ENCODE peak calls at places on chromosomes 6 and 20, in five cellular contexts. V, Q, H, O and T are unnamed samples.

GRCh38 chr20:34075647-34076046 is 36.4 kb downstream of the EIF2S2 start:
- DNase-seq in V (no peak), H (no peak), Q (no peak), O (no peak), T (no peak)

GRCh38 chr6:113529191-113529590 is 328.0 kb upstream of the MARCKS start:
- DNase-seq in Q (no peak), H (no peak), O (no peak), V (peak), T (no peak)

GRCh38 chr6:26594730-26595632 is 1.8 kb upstream of the ABT1 start:
- DNase-seq in H (no peak), Q (no peak), O (no peak), V (peak), T (peak)

GRCh38 chr20:19375301-19375885 is 163.0 kb downstream of the SLC24A3 start:
- DNase-seq in H (no peak), Q (no peak), O (no peak), V (no peak), T (no peak)

GRCh38 chr6:166418691-166419143 is 36.0 kb upstream of the MPC1 start:
- DNase-seq in H (no peak), V (no peak), Q (no peak), O (no peak), T (no peak)

GRCh38 chr6:43940393-43941087 is 170.5 kb downstream of the VEGFA start:
- DNase-seq in Q (no peak), O (no peak), V (no peak), H (no peak), T (no peak)

GRCh38 chr6:44667668-44668390 is 280.3 kb downstream of the CDC5L start:
- DNase-seq in O (peak), Q (no peak), V (no peak), H (peak), T (peak)

GRCh38 chr6:125759184-125759902 is 9.9 kb downstream of the HEY2 start:
- DNase-seq in V (no peak), O (no peak), Q (no peak), H (no peak), T (no peak)

GRCh38 chr20:58973866-58974265 is 7.2 kb upstream of the NELFCD start:
- DNase-seq in O (no peak), Q (no peak), H (no peak), V (no peak), T (no peak)

GRCh38 chr6:19898141-19898740 is 61.1 kb downstream of the ID4 start:
- DNase-seq in H (no peak), Q (no peak), V (no peak), O (no peak), T (no peak)

GRCh38 chr6:156808287-156808686 is 31.1 kb downstream of the ARID1B start:
- DNase-seq in O (no peak), V (peak), H (no peak), Q (no peak), T (peak)

GRCh38 chr6:100479180-100480035 is 14.7 kb upstream of the SIM1 start:
- DNase-seq in V (peak), H (no peak), O (no peak), Q (no peak), T (peak)

GRCh38 chr6:101391772-101392560 is 1.5 kb upstream of the GRIK2 start:
- DNase-seq in V (peak), H (no peak), Q (no peak), O (no peak), T (no peak)

GRCh38 chr6:40599580-40599979 is 12.4 kb upstream of the LRFN2 start:
- DNase-seq in V (no peak), Q (no peak), H (peak), O (no peak), T (peak)

GRCh38 chr6:16711551-16712249 is 49.6 kb downstream of the ATXN1 start:
- DNase-seq in O (peak), Q (no peak), H (no peak), V (no peak), T (no peak)

GRCh38 chr20:61964675-61965605 is 100.7 kb downstream of the TAF4 start:
- DNase-seq in H (no peak), O (no peak), Q (no peak), V (no peak), T (no peak)

GRCh38 chr6:24919404-24919892 is 16.3 kb downstream of the RIPOR2 start:
- DNase-seq in H (no peak), O (no peak), Q (no peak), V (no peak), T (no peak)

GRCh38 chr6:124882580-124883393 is 79.5 kb upstream of the RNF217 start:
- DNase-seq in V (peak), O (no peak), Q (no peak), H (no peak), T (peak)

GRCh38 chr6:3421763-3422456 is 34.9 kb downstream of the SLC22A23 start:
- DNase-seq in H (no peak), O (no peak), V (peak), Q (no peak), T (no peak)

GRCh38 chr6:11363881-11364576 is 131.6 kb upstream of the NEDD9 start:
- DNase-seq in O (no peak), Q (no peak), H (no peak), V (no peak), T (no peak)

GRCh38 chr20:40511478-40511877 is 177.6 kb downstream of the MAFB start:
- DNase-seq in O (no peak), Q (peak), H (no peak), V (peak), T (peak)

GRCh38 chr20:50144362-50144761 is 9.2 kb downstream of the PEDS1 start:
- DNase-seq in O (no peak), H (peak), V (peak), Q (peak), T (no peak)

GRCh38 chr6:100343678-100344077 is 121.0 kb downstream of the SIM1 start:
- DNase-seq in O (no peak), V (peak), H (no peak), Q (no peak), T (no peak)

GRCh38 chr6:98832282-98833100 is 1.9 kb upstream of the POU3F2 start:
- DNase-seq in O (no peak), H (no peak), Q (no peak), V (peak), T (peak)

GRCh38 chr20:313948-314347 is 11.4 kb upstream of the SOX12 start:
- DNase-seq in Q (no peak), V (peak), H (no peak), O (no peak), T (no peak)

GRCh38 chr20:11799131-11799800 is 118.4 kb upstream of the BTBD3 start:
- DNase-seq in Q (no peak), O (no peak), V (no peak), H (peak), T (no peak)

GRCh38 chr6:138953451-138953850 is 34.6 kb downstream of the REPS1 start:
- DNase-seq in Q (no peak), H (no peak), V (peak), O (no peak), T (peak)

GRCh38 chr20:6381887-6382286 is 259.1 kb upstream of the FERMT1 start:
- DNase-seq in H (no peak), O (no peak), V (no peak), Q (no peak), T (peak)

GRCh38 chr20:63134201-63134612 is 81.7 kb downstream of the YTHDF1 start:
- DNase-seq in V (no peak), Q (no peak), H (no peak), O (no peak), T (no peak)

GRCh38 chr6:128696651-128697391 is 176.4 kb upstream of the PTPRK start:
- DNase-seq in O (no peak), Q (no peak), H (no peak), V (peak), T (peak)

GRCh38 chr6:31180500-31180899 is 10.0 kb upstream of the POU5F1 start:
- DNase-seq in Q (no peak), O (peak), V (peak), H (no peak), T (no peak)

GRCh38 chr6:17820055-17820454 is 113.3 kb upstream of the NUP153 start:
- DNase-seq in Q (no peak), V (no peak), H (no peak), O (no peak), T (no peak)

GRCh38 chr6:712805-713204 is 19.9 kb upstream of the EXOC2 start:
- DNase-seq in V (no peak), Q (no peak), O (no peak), H (no peak), T (no peak)

GRCh38 chr6:713351-713750 is 20.4 kb upstream of the EXOC2 start:
- DNase-seq in H (no peak), Q (no peak), V (peak), O (no peak), T (no peak)

GRCh38 chr6:714100-714499 is 21.2 kb upstream of the EXOC2 start:
- DNase-seq in H (no peak), O (no peak), Q (no peak), V (no peak), T (no peak)

GRCh38 chr6:710601-711571 is 17.9 kb upstream of the EXOC2 start:
- DNase-seq in Q (no peak), V (peak), H (peak), O (peak), T (peak)

DNA sequence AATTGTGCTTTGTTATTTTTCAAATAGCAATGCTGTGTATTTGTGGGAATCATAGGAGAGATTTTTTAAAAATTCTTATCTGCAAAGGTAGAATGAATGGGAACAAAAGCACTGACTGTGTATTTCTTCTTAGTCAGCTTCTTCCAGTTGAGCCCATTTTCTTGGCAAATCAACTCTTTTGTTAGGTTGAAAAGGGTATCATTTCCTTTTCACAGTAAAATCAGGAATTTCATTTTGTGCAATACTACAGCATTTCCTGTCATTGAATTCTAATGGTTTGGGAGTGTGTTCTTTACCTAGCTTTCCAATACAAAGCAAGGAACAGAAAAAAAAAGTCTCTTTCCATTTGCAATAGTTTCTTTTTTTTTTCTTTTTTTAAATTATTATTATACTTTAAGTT is 19.0 kb upstream of the EXOC2 start:
- DNase-seq in H (no peak), Q (no peak), V (no peak), O (no peak), T (no peak)
- H3K4me3 ChIP-seq in H (no peak), Q (no peak), V (no peak), O (no peak), T (no peak)

DNA sequence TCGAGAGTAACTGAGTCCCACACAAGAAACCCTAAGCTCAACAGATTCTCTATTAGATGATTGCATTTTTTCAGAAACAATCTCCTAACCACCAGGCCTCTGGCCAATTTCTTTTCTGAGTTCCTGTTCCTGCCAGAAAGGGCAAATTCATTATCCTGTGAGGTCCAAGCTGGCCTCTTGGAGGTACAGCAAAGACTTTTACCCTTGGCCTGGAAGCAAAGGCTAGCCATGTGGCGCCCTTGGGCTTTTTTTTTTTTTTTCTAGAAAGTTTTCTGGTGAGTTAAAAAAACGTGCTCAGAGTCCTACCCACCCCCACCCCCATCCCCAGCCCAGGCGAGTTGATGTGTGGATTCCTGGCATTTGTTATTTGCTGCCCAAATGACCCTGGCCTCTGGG is 59.0 kb upstream of the EEF1A1 start:
- DNase-seq in H (peak), Q (peak), V (peak), O (no peak), T (peak)
- H3K4me3 ChIP-seq in H (no peak), Q (no peak), V (peak), O (peak), T (no peak)

GRCh38 chr6:123211777-123212545 is 215.9 kb downstream of the CLVS2 start:
- DNase-seq in V (no peak), Q (no peak), O (no peak), H (no peak), T (no peak)
- H3K4me3 ChIP-seq in V (no peak), Q (no peak), O (no peak), H (no peak), T (no peak)

GRCh38 chr6:106359989-106360409 is 518 bp upstream of the CRYBG1 start:
- DNase-seq in O (no peak), H (no peak), Q (no peak), V (no peak), T (no peak)
- H3K4me3 ChIP-seq in O (no peak), H (peak), Q (no peak), V (peak), T (peak)

DNA sequence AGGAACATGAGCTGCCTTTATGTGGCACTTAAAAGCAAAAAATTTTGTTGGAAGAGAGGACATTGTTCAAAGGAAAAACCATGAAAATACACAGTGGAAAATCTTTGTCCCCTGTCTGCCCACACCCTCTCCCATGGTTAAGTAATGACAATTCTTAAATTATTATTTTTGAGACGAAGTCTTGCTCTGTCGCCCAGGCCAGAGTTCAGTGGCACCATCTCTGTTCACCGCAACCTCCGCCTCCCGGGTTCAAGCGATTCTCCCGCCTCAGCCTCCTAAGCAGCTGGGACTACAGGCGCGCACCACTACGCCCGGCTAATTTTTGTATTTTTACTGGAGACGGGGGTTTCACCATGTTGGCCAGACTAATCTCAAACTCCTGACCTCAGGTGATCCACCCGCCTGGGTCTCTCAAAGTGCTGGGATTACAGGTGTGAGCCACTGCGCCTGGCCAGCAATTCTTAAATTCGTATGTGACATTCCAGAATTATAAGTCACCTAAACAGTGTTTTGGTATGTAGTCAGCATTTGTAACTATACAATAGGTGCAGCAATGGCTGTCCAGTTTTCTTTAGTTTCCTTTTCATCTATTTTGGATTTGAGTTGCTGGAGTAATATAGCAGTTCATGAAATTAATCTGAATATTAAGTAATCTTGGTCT is 636 bp upstream of the SSR1 start:
- DNase-seq in O (peak), H (no peak), Q (no peak), V (no peak), T (no peak)
- H3K4me3 ChIP-seq in O (peak), H (peak), Q (no peak), V (peak), T (peak)

GRCh38 chr20:1388706-1389483 is 4.0 kb downstream of the FKBP1A start:
- DNase-seq in O (no peak), Q (no peak), V (peak), H (no peak), T (no peak)

GRCh38 chr20:1390552-1391403 is 2.1 kb downstream of the FKBP1A start:
- DNase-seq in H (no peak), Q (no peak), O (no peak), V (no peak), T (no peak)

GRCh38 chr20:1388253-1388652 is 4.6 kb downstream of the FKBP1A start:
- DNase-seq in H (no peak), V (no peak), Q (no peak), O (no peak), T (no peak)

GRCh38 chr20:1391640-1392442 is 1.0 kb downstream of the FKBP1A start:
- DNase-seq in H (no peak), O (no peak), Q (no peak), V (no peak), T (peak)

GRCh38 chr20:1389703-1390385 is 3.0 kb downstream of the FKBP1A start:
- DNase-seq in O (no peak), Q (no peak), H (no peak), V (no peak), T (no peak)
- H3K4me3 ChIP-seq in O (peak), Q (no peak), H (peak), V (no peak), T (no peak)

GRCh38 chr6:130365166-130366010 is 429 bp upstream of the TMEM200A start:
- DNase-seq in V (peak), O (peak), H (peak), Q (peak), T (peak)
- H3K4me3 ChIP-seq in V (peak), O (peak), H (peak), Q (peak), T (peak)